ENCODE peak calls at places on chromosome 10, in four cellular contexts. S is spleen, N is left ventricle myocardium inferior, V is cardiac muscle cell. A is an unnamed sample.

GRCh38 chr10:17022898-17023297 is 106.7 kb downstream of the CUBN start:
- DNase-seq in S (no peak), N (no peak), V (no peak), A (no peak)

GRCh38 chr10:42754155-42755027 is 28.2 kb upstream of the BMS1 start:
- DNase-seq in S (no peak), N (peak; percentile 50), V (peak; percentile 31), A (peak; percentile 82)

GRCh38 chr10:43978091-43978490 is 329.4 kb upstream of the ZNF32 start:
- DNase-seq in N (no peak), S (no peak), V (no peak), A (no peak)

GRCh38 chr10:4074559-4075407 is 289.8 kb upstream of the KLF6 start:
- DNase-seq in S (no peak), V (no peak), N (peak; percentile 45), A (no peak)

GRCh38 chr10:776772-777171 is 87.3 kb upstream of the DIP2C start:
- DNase-seq in N (no peak), S (peak; percentile 73), V (no peak), A (peak; percentile 40)

GRCh38 chr10:133258066-133258817 is 18.4 kb downstream of the ADAM8 start:
- DNase-seq in N (no peak), S (peak; percentile 90), V (no peak), A (no peak)

GRCh38 chr10:24238527-24239247 is 29.7 kb downstream of the KIAA1217 start:
- DNase-seq in S (no peak), V (no peak), N (no peak), A (no peak)

GRCh38 chr10:78432582-78432981 is 398.9 kb downstream of the RPS24 start:
- DNase-seq in N (no peak), V (peak; percentile 39), S (no peak), A (peak; percentile 59)

GRCh38 chr10:128047991-128048826 is 78.0 kb downstream of the MKI67 start:
- DNase-seq in S (peak; percentile 82), V (peak; percentile 68), N (no peak), A (no peak)

GRCh38 chr10:28722065-28722803 is 44.9 kb downstream of the BAMBI start:
- DNase-seq in V (peak; percentile 73), S (peak; percentile 68), N (peak; percentile 36), A (peak; percentile 52)

GRCh38 chr10:107918171-107918570 is 753.7 kb upstream of the SORCS1 start:
- DNase-seq in S (no peak), N (no peak), V (no peak), A (no peak)

GRCh38 chr10:102310356-102311024 is 65.2 kb downstream of the GBF1 start:
- DNase-seq in V (no peak), S (no peak), N (no peak), A (no peak)

GRCh38 chr10:117745301-117745700 is 202.8 kb downstream of the EMX2 start:
- DNase-seq in N (no peak), S (no peak), V (no peak), A (no peak)
- H3K27ac ChIP-seq in N (no peak overlapping the region), S (no peak overlapping the region), V (no peak overlapping the region), A (no peak overlapping the region)

DNA sequence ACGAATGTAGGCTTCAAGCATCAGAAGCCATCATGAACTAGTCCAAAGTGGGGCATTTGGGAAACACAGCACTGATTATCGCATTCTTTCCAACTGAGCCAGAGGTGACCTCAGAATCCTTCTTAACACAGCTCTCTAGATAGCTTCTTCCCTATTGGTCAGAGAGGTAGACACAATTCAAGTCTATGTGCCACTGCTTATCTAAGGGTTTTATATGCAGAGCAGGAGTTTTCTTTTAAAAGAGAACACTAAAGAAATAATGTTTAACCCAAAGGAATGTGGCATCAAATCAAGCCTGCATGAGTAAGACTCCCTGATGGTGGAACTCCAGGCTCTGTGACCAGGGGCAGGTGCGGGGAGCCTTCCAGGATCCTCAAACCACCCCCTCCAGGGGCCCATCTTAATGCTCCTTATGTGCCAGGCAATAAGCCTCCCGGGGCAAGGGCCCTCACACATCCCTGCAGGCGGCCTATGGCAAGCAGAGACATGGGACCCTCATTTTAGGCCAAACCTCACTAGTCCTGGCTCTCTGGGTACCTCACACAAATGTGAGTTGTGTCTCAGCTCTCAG is 13.8 kb downstream of the HSPA12A start:
- DNase-seq in S (no peak), N (no peak), V (no peak), A (no peak)
- H3K27me3 ChIP-seq in S (peaks cover 6% of the 10 kb centered on the region), N (no peaks in the 10 kb centered on the region), V (no peaks in the 10 kb centered on the region), A (no peaks in the 10 kb centered on the region)

DNA sequence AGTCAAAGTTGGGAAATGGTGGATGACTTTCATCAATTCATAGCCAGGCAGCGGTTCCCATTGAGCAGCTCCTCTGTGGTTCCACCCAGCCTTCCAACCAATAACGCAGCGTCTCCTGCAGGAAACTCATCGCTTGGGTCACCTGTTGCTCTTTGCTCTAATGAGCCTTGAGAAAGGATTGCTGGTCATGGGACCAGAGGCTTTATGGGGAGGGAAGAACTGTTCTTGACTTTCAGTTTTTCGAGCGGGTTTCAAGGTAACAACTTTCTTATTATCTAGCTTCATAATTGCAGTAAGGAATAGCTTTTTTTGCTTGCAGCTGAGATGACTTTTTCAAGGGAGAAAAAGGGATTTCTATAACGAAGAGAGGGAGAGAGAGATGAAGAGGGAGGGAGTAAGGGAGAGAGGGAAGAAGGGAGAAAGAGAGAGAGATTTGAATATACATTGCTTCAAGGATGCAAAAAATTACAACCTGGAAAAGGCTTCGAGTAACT is 405 bp upstream of the ENTPD1 start:
- DNase-seq in S (peak; percentile 84), N (peak; percentile 29), V (peak; percentile 13), A (peak; percentile 44)
- H3K4me3 ChIP-seq in S (peak overlapping the region; percentile 48), N (peak overlapping the region; percentile 65), V (peak overlapping the region; percentile 13), A (peak overlapping the region; percentile 68)

GRCh38 chr10:122053314-122053713 is 64.4 kb downstream of the TACC2 start:
- DNase-seq in V (no peak), N (no peak), S (peak; percentile 37), A (no peak)

GRCh38 chr10:122054046-122055025 is 65.4 kb downstream of the TACC2 start:
- DNase-seq in N (peak; percentile 58), S (peak; percentile 15), V (peak; percentile 84), A (peak; percentile 82)

GRCh38 chr10:122051609-122052385 is 62.8 kb downstream of the TACC2 start:
- DNase-seq in S (peak; percentile 14), V (peak; percentile 76), N (no peak), A (peak; percentile 76)

GRCh38 chr10:122050811-122051210 is 61.8 kb downstream of the TACC2 start:
- DNase-seq in S (peak; percentile 14), V (no peak), N (no peak), A (no peak)

GRCh38 chr10:122052702-122053101 is 63.7 kb downstream of the TACC2 start:
- DNase-seq in V (no peak), S (peak; percentile 32), N (no peak), A (no peak)
- H3K27ac ChIP-seq in V (no peak overlapping the region), S (no peak overlapping the region), N (peak overlapping the region; percentile 78), A (no peak overlapping the region)

GRCh38 chr10:100803481-100803880 is 58.1 kb downstream of the PAX2 start:
- DNase-seq in N (no peak), S (no peak), V (no peak), A (no peak)
- H3K27me3 ChIP-seq in N (peaks cover 97% of the 10 kb centered on the region), S (peaks cover 57% of the 10 kb centered on the region), V (peaks cover 5% of the 10 kb centered on the region), A (no peaks in the 10 kb centered on the region)

DNA sequence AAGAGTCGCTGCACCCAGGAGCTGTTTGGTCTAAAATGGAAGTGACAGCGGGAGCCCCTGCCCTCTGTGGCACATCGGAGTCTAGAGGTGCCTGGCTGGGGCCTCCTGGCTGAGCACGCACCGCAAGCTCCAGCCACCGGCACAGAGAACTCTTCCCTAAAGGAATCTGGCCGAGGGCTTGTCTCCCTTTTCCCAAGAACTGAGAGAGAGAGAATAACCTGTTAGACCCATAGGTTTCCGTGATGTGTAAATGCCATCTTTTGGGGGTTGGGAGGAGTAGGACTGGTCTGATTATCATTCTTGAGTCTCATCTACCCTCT is 47.3 kb downstream of the PROSER2 start:
- DNase-seq in V (no peak), N (no peak), S (peak; percentile 58), A (no peak)
- H3K4me3 ChIP-seq in V (no peak overlapping the region), N (peak overlapping the region; percentile 32), S (no peak overlapping the region), A (peak overlapping the region; percentile 26)

DNA sequence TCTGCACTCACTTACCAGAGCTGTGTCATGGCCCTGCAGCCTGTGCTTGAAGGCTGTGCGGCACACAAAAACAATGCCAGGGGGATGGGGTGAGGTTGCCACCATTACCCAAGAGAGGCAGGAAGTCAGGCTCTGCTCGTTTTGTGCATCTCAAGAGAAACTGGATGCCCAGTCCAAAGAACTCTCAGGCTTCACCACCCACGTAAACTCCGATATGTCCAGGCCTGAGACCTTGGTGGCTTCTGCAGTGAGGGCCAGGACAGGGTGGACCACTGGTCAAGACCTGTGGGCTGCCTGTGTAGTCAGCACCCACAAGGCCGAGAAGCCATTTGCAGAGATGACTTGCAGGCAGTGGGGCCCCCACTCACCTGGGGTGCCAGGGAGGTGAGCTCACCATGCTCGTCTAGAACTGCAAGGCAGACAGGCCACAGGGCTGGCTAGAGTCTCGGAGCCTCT is 54.7 kb upstream of the EBF3 start:
- DNase-seq in V (no peak), S (peak; percentile 64), N (no peak), A (no peak)
- H3K27ac ChIP-seq in V (no peak overlapping the region), S (no peak overlapping the region), N (no peak overlapping the region), A (no peak overlapping the region)